ENCODE peak calls at places on chromosomes 2 and 18, in six cellular contexts. E is SK-N-SH, A is H1, K is K562, N is HepG2, I is GM12878. Z is an unnamed sample.

GRCh38 chr2:114688241-114688640 is 245.8 kb downstream of the DPP10 start:
- DNase-seq in E (no peak), A (no peak), K (no peak), N (no peak), I (no peak), Z (no peak)

GRCh38 chr2:10414000-10414451 is 34.1 kb downstream of the ODC1 start:
- DNase-seq in E (no peak), A (no peak), K (no peak), N (no peak), I (no peak), Z (no peak)

GRCh38 chr18:62590799-62591640 is 68.2 kb downstream of the ZCCHC2 start:
- DNase-seq in E (no peak), A (no peak), K (no peak), N (no peak), I (no peak), Z (no peak)

GRCh38 chr18:79559121-79559835 is 120.3 kb upstream of the CTDP1 start:
- DNase-seq in E (no peak), A (no peak), K (no peak), N (no peak), I (no peak), Z (no peak)

GRCh38 chr2:142966281-142966680 is 88.8 kb downstream of the KYNU start:
- DNase-seq in E (no peak), A (no peak), K (no peak), N (no peak), I (no peak), Z (no peak)

GRCh38 chr2:200448460-200448859 is 61.4 kb downstream of the KCTD18 start:
- DNase-seq in E (no peak), A (no peak), K (no peak), N (no peak), I (no peak), Z (no peak)

GRCh38 chr2:217757108-217757463 is 245.7 kb downstream of the TNS1 start:
- DNase-seq in E (no peak), A (no peak), K (no peak), N (no peak), I (no peak), Z (no peak)

GRCh38 chr18:22899421-22899820 is 33.7 kb upstream of the RBBP8 start:
- DNase-seq in E (no peak), A (no peak), K (no peak), N (no peak), I (no peak), Z (no peak)

GRCh38 chr2:209688388-209688787 is 83.2 kb upstream of the UNC80 start:
- DNase-seq in E (no peak), A (no peak), K (no peak), N (no peak), I (no peak), Z (no peak)

GRCh38 chr2:23843051-23843976 is 83.6 kb downstream of the ATAD2B start:
- DNase-seq in E (no peak), A (no peak), K (no peak), N (peak), I (no peak), Z (no peak)

GRCh38 chr2:215435261-215435808 is 533 bp downstream of the FN1 start:
- DNase-seq in E (no peak), A (no peak), K (peak), N (no peak), I (no peak), Z (no peak)

GRCh38 chr2:112884869-112885502 is 26.0 kb upstream of the IL37 start:
- DNase-seq in E (peak), A (peak), K (peak), N (peak), I (peak), Z (peak)

GRCh38 chr18:77164762-77165485 is 32.3 kb upstream of the MBP start:
- DNase-seq in E (no peak), A (no peak), K (no peak), N (no peak), I (no peak), Z (no peak)

GRCh38 chr18:9741461-9741820 is 33.3 kb downstream of the RAB31 start:
- DNase-seq in E (no peak), A (no peak), K (no peak), N (no peak), I (no peak), Z (no peak)

GRCh38 chr2:18987592-18988073 is 370.8 kb downstream of the OSR1 start:
- DNase-seq in E (no peak), A (no peak), K (no peak), N (peak), I (no peak), Z (peak)

GRCh38 chr2:15579641-15580040 is 12.0 kb upstream of the DDX1 start:
- DNase-seq in E (no peak), A (no peak), K (no peak), N (peak), I (no peak), Z (no peak)

GRCh38 chr18:34624551-34624950 is 85.5 kb upstream of the DTNA start:
- DNase-seq in E (no peak), A (no peak), K (no peak), N (no peak), I (no peak), Z (no peak)

GRCh38 chr2:175004730-175004979 is 526 bp downstream of the CHN1 start:
- DNase-seq in E (peak), A (no peak), K (no peak), N (no peak), I (no peak), Z (no peak)

GRCh38 chr2:179861027-179861776 is at the start of gene ZNF385B:
- DNase-seq in E (peak), A (peak), K (no peak), N (no peak), I (no peak), Z (no peak)

GRCh38 chr2:160696061-160696452 is 202.4 kb upstream of the RBMS1 start:
- DNase-seq in E (no peak), A (no peak), K (no peak), N (no peak), I (no peak), Z (no peak)

GRCh38 chr2:96142217-96143113 is 2.8 kb downstream of the DUSP2 start:
- DNase-seq in E (no peak), A (no peak), K (peak), N (peak), I (no peak), Z (no peak)

GRCh38 chr18:22385718-22386117 is 32.0 kb downstream of the CTAGE1 start:
- DNase-seq in E (no peak), A (no peak), K (no peak), N (no peak), I (no peak), Z (no peak)

GRCh38 chr2:156399224-156399949 is 36.8 kb upstream of the GPD2 start:
- DNase-seq in E (peak), A (no peak), K (no peak), N (no peak), I (no peak), Z (no peak)

GRCh38 chr18:37578886-37579513 is 13.4 kb upstream of the CELF4 start:
- DNase-seq in E (peak), A (no peak), K (peak), N (peak), I (no peak), Z (peak)

DNA sequence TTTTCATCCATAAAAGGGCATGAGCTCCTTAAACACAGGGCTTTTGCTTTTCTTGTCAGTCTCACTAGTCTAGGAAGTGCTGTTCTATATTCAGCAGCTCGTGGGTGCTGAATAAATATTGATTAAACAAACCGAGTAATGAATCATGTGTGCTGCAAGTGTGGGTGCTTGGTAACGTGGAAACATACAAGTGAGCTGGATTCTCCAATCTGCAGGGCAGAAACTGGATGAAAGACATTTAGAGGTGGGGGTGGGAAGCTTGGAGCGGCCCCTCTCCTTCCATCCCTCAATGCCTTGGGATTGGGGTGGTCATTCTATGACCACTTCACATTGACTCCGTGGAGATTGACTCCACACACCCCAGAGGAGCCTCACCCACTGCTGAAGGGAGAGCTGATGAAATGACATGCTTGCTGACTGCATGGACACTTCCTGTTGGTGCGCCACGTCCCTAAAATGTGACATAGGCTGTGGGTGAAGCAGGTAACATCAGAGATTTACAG is 114.5 kb downstream of the DOCK10 start:
- DNase-seq in E (no peak), A (no peak), K (no peak), N (no peak), I (no peak), Z (no peak)
- TF ChIP-seq YY1 in E (no peak), A (no peak), K (no peak), N (no peak), I (no peak), Z (no peak)

DNA sequence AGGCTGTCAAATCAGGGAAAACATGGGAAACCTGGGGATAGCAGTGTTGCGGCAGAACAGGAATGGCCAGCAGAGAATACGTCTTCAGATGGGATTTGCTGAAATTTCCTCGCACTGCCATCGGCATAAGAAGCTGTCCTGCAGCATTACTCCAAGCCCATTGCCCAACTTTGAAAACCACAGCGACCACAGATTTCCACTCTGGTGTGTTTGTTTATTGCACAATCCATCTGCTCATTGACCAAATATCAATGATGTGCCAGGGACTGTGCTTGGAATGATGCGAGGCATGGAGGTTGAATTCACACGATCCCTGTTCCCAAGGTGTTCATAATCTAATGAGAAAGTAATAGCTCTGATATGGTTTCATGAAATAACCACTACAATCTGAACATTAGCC is 383.3 kb upstream of the MYT1L start:
- DNase-seq in E (no peak), A (no peak), K (no peak), N (no peak), I (no peak), Z (no peak)
- H3K4me2 ChIP-seq in E (no peak), A (no peak), K (no peak), N (no peak), I (no peak), Z (no peak)

DNA sequence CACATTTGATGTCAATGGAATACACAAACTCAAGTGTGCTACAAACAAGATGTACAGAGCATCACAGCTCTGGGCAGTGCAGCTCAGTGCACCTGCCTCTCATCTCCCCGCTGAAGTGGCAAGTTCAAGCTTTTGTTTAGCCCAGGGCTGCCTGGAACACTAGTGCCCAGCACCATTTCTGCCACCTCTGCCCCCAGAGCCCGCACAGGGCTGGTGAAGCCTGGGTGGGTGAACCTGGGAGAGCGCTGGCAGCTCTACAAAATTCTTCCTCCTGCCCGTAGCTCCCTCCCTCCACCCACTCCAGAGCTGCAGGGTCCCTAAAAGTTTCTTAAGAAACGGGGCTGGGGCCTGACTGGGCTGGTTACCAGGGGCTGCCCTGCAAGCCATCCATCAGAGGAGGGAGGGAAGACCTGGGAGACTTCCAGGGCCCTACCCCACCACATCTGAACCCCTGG is 1.5 kb downstream of the HES6 start:
- DNase-seq in E (no peak), A (no peak), K (no peak), N (no peak), I (no peak), Z (no peak)
- TF ChIP-seq RAD21 in E (no peak), A (no peak), K (no peak), N (no peak), I (no peak), Z (no peak)

DNA sequence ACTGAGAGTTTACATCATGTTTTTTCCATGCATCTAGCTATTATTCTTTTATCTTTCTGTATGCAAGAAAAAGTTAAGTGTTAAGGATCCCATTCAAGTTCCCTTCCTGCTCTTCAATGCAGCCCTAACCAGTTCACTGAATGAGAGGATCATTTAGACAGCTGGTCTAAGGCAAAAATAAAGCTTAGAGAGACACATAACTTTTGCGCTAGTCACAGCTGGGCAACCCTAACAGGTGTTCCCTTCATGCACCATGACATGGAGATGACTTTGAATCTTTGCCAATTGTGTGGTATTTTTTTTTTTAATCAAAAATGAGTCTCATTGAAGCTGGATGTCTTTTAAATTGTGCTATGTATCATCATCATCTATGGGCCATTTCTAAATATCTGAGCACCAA is 393.8 kb upstream of the CYRIA start:
- DNase-seq in E (no peak), A (no peak), K (no peak), N (no peak), I (no peak), Z (no peak)
- TF ChIP-seq YY1 in E (no peak), A (no peak), K (no peak), N (no peak), I (no peak), Z (no peak)

DNA sequence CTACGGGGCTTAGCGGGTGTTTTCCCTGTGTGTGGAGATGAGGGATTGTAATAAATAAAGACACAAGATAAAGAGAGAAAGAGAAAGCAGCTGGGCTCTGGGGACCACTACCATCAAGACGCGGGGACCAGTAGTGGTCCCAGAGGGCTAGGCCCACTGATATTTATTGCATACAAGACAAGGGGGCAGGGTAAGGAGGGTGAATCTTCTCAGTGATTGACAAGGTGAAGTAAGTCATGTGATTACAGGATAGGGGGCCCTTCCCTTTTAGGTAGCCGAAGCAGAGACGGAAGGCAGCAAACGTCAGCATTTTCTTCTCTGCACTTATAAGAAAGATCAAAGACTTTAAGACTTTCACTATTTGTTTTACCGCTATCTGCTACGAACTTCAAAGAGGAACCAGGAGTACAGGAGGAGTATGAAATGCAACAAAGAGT is 4.5 kb upstream of the GAL3ST2 start:
- DNase-seq in E (no peak), A (no peak), K (no peak), N (peak), I (peak), Z (no peak)
- H3K4me2 ChIP-seq in E (no peak), A (no peak), K (no peak), N (peak), I (peak), Z (no peak)

GRCh38 chr2:3709225-3709624 is 5.8 kb downstream of the DCDC2C start:
- DNase-seq in E (no peak), A (no peak), K (no peak), N (no peak), I (no peak), Z (no peak)

GRCh38 chr2:3708576-3708975 is 5.2 kb downstream of the DCDC2C start:
- DNase-seq in E (no peak), A (no peak), K (no peak), N (no peak), I (no peak), Z (no peak)

GRCh38 chr2:3706892-3707291 is 3.5 kb downstream of the DCDC2C start:
- DNase-seq in E (no peak), A (no peak), K (no peak), N (no peak), I (no peak), Z (no peak)

GRCh38 chr2:3712841-3713503 is 9.6 kb downstream of the DCDC2C start:
- DNase-seq in E (no peak), A (no peak), K (no peak), N (no peak), I (no peak), Z (no peak)

GRCh38 chr2:3712424-3712823 is 9.0 kb downstream of the DCDC2C start:
- DNase-seq in E (no peak), A (no peak), K (no peak), N (no peak), I (no peak), Z (no peak)
- TF ChIP-seq RAD21 in E (no peak), A (no peak), K (no peak), N (no peak), I (no peak), Z (no peak)

GRCh38 chr2:222797871-222798270 is 63.0 kb upstream of the ACSL3 start:
- DNase-seq in E (no peak), A (no peak), K (no peak), N (no peak), I (no peak), Z (no peak)

GRCh38 chr2:222794585-222795579 is 66.0 kb upstream of the ACSL3 start:
- DNase-seq in E (no peak), A (peak), K (no peak), N (peak), I (no peak), Z (no peak)

GRCh38 chr2:222797308-222797707 is 63.5 kb upstream of the ACSL3 start:
- DNase-seq in E (peak), A (no peak), K (peak), N (peak), I (no peak), Z (no peak)

GRCh38 chr2:222796413-222797103 is 64.3 kb upstream of the ACSL3 start:
- DNase-seq in E (no peak), A (no peak), K (no peak), N (peak), I (no peak), Z (no peak)

GRCh38 chr2:222795671-222796357 is 65.0 kb upstream of the ACSL3 start:
- DNase-seq in E (no peak), A (no peak), K (no peak), N (peak), I (no peak), Z (no peak)
- TF ChIP-seq YY1 in E (no peak), A (no peak), K (no peak), N (no peak), I (no peak), Z (no peak)

GRCh38 chr2:169072163-169072925 is 3.0 kb downstream of the DHRS9 start:
- DNase-seq in E (no peak), A (no peak), K (peak), N (no peak), I (no peak), Z (no peak)

GRCh38 chr2:169069818-169070217 is 455 bp downstream of the DHRS9 start:
- DNase-seq in E (no peak), A (no peak), K (no peak), N (no peak), I (no peak), Z (no peak)

GRCh38 chr2:169073211-169073971 is 4.0 kb downstream of the DHRS9 start:
- DNase-seq in E (no peak), A (no peak), K (no peak), N (no peak), I (no peak), Z (no peak)

GRCh38 chr2:169069341-169069740 is at the start of gene DHRS9:
- DNase-seq in E (no peak), A (no peak), K (no peak), N (no peak), I (no peak), Z (peak)

DNA sequence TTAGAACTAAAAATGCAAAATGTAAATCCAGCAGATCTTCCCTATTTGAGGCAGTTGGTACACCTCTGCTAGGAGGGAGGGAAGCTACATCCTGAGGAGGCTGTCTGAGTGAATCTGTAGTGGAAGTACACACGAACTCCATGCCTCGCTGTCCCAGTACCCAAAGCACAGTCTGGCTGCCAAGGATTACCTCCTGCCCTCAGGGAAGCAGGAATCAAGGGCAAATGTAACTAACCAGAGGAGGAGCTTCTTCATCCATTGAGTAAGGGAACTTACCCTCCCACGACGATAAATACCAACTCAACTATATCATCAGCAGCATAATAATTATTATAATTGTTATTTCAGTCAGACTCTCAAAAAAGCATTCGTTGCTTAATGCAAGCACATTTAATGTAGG is 2.1 kb downstream of the DHRS9 start:
- DNase-seq in E (no peak), A (no peak), K (no peak), N (no peak), I (no peak), Z (no peak)
- H3K4me2 ChIP-seq in E (no peak), A (no peak), K (no peak), N (no peak), I (no peak), Z (no peak)

GRCh38 chr2:240982821-240983281 is 15.6 kb upstream of the SNED1 start:
- DNase-seq in E (no peak), A (no peak), K (no peak), N (no peak), I (no peak), Z (no peak)

GRCh38 chr2:240981273-240981672 is 17.1 kb upstream of the SNED1 start:
- DNase-seq in E (no peak), A (no peak), K (no peak), N (no peak), I (no peak), Z (no peak)

GRCh38 chr2:240981871-240982800 is 16.3 kb upstream of the SNED1 start:
- DNase-seq in E (no peak), A (no peak), K (no peak), N (no peak), I (no peak), Z (no peak)

GRCh38 chr2:240983996-240984498 is 14.4 kb upstream of the SNED1 start:
- DNase-seq in E (no peak), A (no peak), K (no peak), N (no peak), I (no peak), Z (no peak)

GRCh38 chr2:240983361-240983995 is 14.9 kb upstream of the SNED1 start:
- DNase-seq in E (peak), A (peak), K (peak), N (no peak), I (no peak), Z (peak)
- TF ChIP-seq RAD21 in E (peak), A (peak), K (no peak), N (no peak), I (peak), Z (peak)

Z was measured in HCT116.